ENCODE peak calls at places on chromosomes 3 and 15, in six cellular contexts. One of them, this sample, is unnamed.

GRCh38 chr15:81334768-81335447 is 11.0 kb upstream of the STARD5 start:
- DNase-seq in HCT116: no peak
- DNase-seq in sigmoid colon: no peak
- DNase-seq in ovary: no peak
- DNase-seq in suprapubic skin: no peak
- DNase-seq in A549: no peak
- DNase-seq in this sample: no peak

GRCh38 chr3:111943533-111943932 is 35.3 kb upstream of the ABHD10 start:
- DNase-seq in ovary: no peak
- DNase-seq in A549: no peak
- DNase-seq in sigmoid colon: no peak
- DNase-seq in HCT116: no peak
- DNase-seq in suprapubic skin: no peak
- DNase-seq in this sample: no peak

GRCh38 chr3:176759815-176760506 is 437.3 kb downstream of the TBL1XR1 start:
- DNase-seq in suprapubic skin: no peak
- DNase-seq in ovary: no peak
- DNase-seq in A549: no peak
- DNase-seq in sigmoid colon: no peak
- DNase-seq in HCT116: no peak
- DNase-seq in this sample: no peak

GRCh38 chr3:119296723-119297122 is 2.5 kb downstream of the ARHGAP31 start:
- DNase-seq in suprapubic skin: no peak
- DNase-seq in HCT116: no peak
- DNase-seq in A549: no peak
- DNase-seq in sigmoid colon: no peak
- DNase-seq in ovary: no peak
- DNase-seq in this sample: no peak

GRCh38 chr15:27623560-27624305 is 475.4 kb downstream of the OCA2 start:
- DNase-seq in sigmoid colon: no peak
- DNase-seq in suprapubic skin: no peak
- DNase-seq in HCT116: no peak
- DNase-seq in ovary: no peak
- DNase-seq in A549: no peak
- DNase-seq in this sample: no peak

GRCh38 chr3:137770066-137770805 is 6.1 kb downstream of the SOX14 start:
- DNase-seq in sigmoid colon: no peak
- DNase-seq in suprapubic skin: no peak
- DNase-seq in ovary: no peak
- DNase-seq in A549: no peak
- DNase-seq in HCT116: no peak
- DNase-seq in this sample: no peak

GRCh38 chr3:13590841-13591515 is 42.1 kb downstream of the FBLN2 start:
- DNase-seq in A549: no peak
- DNase-seq in suprapubic skin: peak; percentile 2
- DNase-seq in HCT116: no peak
- DNase-seq in ovary: no peak
- DNase-seq in sigmoid colon: peak; percentile 2
- DNase-seq in this sample: no peak

GRCh38 chr3:50602675-50603191 is 8.8 kb downstream of the CISH start:
- DNase-seq in A549: no peak
- DNase-seq in ovary: no peak
- DNase-seq in HCT116: no peak
- DNase-seq in sigmoid colon: no peak
- DNase-seq in suprapubic skin: no peak
- DNase-seq in this sample: no peak

GRCh38 chr3:65200312-65200711 is 512.5 kb upstream of the ADAMTS9 start:
- DNase-seq in suprapubic skin: no peak
- DNase-seq in HCT116: no peak
- DNase-seq in ovary: no peak
- DNase-seq in sigmoid colon: no peak
- DNase-seq in A549: no peak
- DNase-seq in this sample: no peak

GRCh38 chr3:178536271-178537079 is at the start of gene KCNMB2:
- DNase-seq in sigmoid colon: no peak
- DNase-seq in HCT116: no peak
- DNase-seq in ovary: no peak
- DNase-seq in A549: no peak
- DNase-seq in suprapubic skin: no peak
- DNase-seq in this sample: no peak

GRCh38 chr15:66452971-66453580 is 44.5 kb downstream of the SNAPC5 start:
- DNase-seq in HCT116: no peak
- DNase-seq in ovary: no peak
- DNase-seq in sigmoid colon: no peak
- DNase-seq in A549: no peak
- DNase-seq in suprapubic skin: no peak
- DNase-seq in this sample: no peak

GRCh38 chr3:123046262-123046873 is 18.8 kb upstream of the SEMA5B start:
- DNase-seq in suprapubic skin: no peak
- DNase-seq in HCT116: no peak
- DNase-seq in sigmoid colon: no peak
- DNase-seq in ovary: no peak
- DNase-seq in A549: no peak
- DNase-seq in this sample: no peak

GRCh38 chr15:93831641-93832040 is 399.7 kb upstream of the MCTP2 start:
- DNase-seq in suprapubic skin: no peak
- DNase-seq in sigmoid colon: no peak
- DNase-seq in A549: no peak
- DNase-seq in HCT116: no peak
- DNase-seq in ovary: no peak
- DNase-seq in this sample: no peak

GRCh38 chr15:84634228-84634837 is 19.8 kb downstream of the WDR73 start:
- DNase-seq in sigmoid colon: no peak
- DNase-seq in ovary: no peak
- DNase-seq in A549: no peak
- DNase-seq in suprapubic skin: no peak
- DNase-seq in HCT116: no peak
- DNase-seq in this sample: peak; percentile 45

GRCh38 chr15:33871911-33872760 is 96.2 kb upstream of the CHRM5 start:
- DNase-seq in sigmoid colon: no peak
- DNase-seq in suprapubic skin: no peak
- DNase-seq in ovary: no peak
- DNase-seq in A549: no peak
- DNase-seq in HCT116: no peak
- DNase-seq in this sample: no peak

GRCh38 chr3:7038394-7038793 is 177.5 kb downstream of the GRM7 start:
- DNase-seq in ovary: no peak
- DNase-seq in A549: no peak
- DNase-seq in suprapubic skin: no peak
- DNase-seq in HCT116: no peak
- DNase-seq in sigmoid colon: no peak
- DNase-seq in this sample: no peak

GRCh38 chr3:81490541-81491288 is 270.7 kb downstream of the GBE1 start:
- DNase-seq in ovary: peak; percentile 85
- DNase-seq in HCT116: peak; percentile 77
- DNase-seq in suprapubic skin: peak; percentile 80
- DNase-seq in A549: peak; percentile 39
- DNase-seq in sigmoid colon: peak; percentile 74
- DNase-seq in this sample: peak; percentile 86

GRCh38 chr15:47334805-47335204 is 382.5 kb upstream of the SEMA6D start:
- DNase-seq in HCT116: no peak
- DNase-seq in ovary: no peak
- DNase-seq in A549: no peak
- DNase-seq in suprapubic skin: no peak
- DNase-seq in sigmoid colon: no peak
- DNase-seq in this sample: no peak

GRCh38 chr3:140167600-140168281 is 232.8 kb downstream of the CLSTN2 start:
- DNase-seq in A549: no peak
- DNase-seq in suprapubic skin: no peak
- DNase-seq in sigmoid colon: no peak
- DNase-seq in HCT116: no peak
- DNase-seq in ovary: no peak
- DNase-seq in this sample: no peak

GRCh38 chr15:99466701-99467337 is 99.0 kb upstream of the MEF2A start:
- DNase-seq in A549: no peak
- DNase-seq in sigmoid colon: no peak
- DNase-seq in suprapubic skin: no peak
- DNase-seq in ovary: no peak
- DNase-seq in HCT116: no peak
- DNase-seq in this sample: no peak

GRCh38 chr15:42413914-42414313 is 54.6 kb downstream of the CAPN3 start:
- DNase-seq in suprapubic skin: no peak
- DNase-seq in sigmoid colon: no peak
- DNase-seq in ovary: no peak
- DNase-seq in A549: no peak
- DNase-seq in HCT116: no peak
- DNase-seq in this sample: no peak

GRCh38 chr15:48641416-48641815 is 4.1 kb downstream of the FBN1 start:
- DNase-seq in A549: no peak
- DNase-seq in HCT116: no peak
- DNase-seq in ovary: no peak
- DNase-seq in suprapubic skin: no peak
- DNase-seq in sigmoid colon: no peak
- DNase-seq in this sample: peak; percentile 49

GRCh38 chr3:181948286-181948685 is 236.6 kb downstream of the SOX2 start:
- DNase-seq in A549: no peak
- DNase-seq in HCT116: no peak
- DNase-seq in suprapubic skin: no peak
- DNase-seq in sigmoid colon: no peak
- DNase-seq in ovary: no peak
- DNase-seq in this sample: no peak

GRCh38 chr3:12370758-12371157 is 81.9 kb downstream of the PPARG start:
- DNase-seq in A549: peak; percentile 23
- DNase-seq in sigmoid colon: no peak
- DNase-seq in HCT116: peak; percentile 44
- DNase-seq in suprapubic skin: no peak
- DNase-seq in ovary: no peak
- DNase-seq in this sample: no peak

GRCh38 chr15:67761343-67761742 is 64.0 kb upstream of the SKOR1 start:
- DNase-seq in A549: no peak
- DNase-seq in suprapubic skin: no peak
- DNase-seq in sigmoid colon: no peak
- DNase-seq in HCT116: no peak
- DNase-seq in ovary: no peak
- DNase-seq in this sample: no peak

GRCh38 chr15:26126070-26126469 is 262.9 kb upstream of the ATP10A start:
- DNase-seq in suprapubic skin: no peak
- DNase-seq in A549: no peak
- DNase-seq in ovary: no peak
- DNase-seq in sigmoid colon: no peak
- DNase-seq in HCT116: no peak
- DNase-seq in this sample: no peak

GRCh38 chr3:37532168-37532567 is 329.5 kb upstream of the CTDSPL start:
- DNase-seq in sigmoid colon: no peak
- DNase-seq in HCT116: no peak
- DNase-seq in A549: no peak
- DNase-seq in ovary: no peak
- DNase-seq in suprapubic skin: no peak
- DNase-seq in this sample: no peak

GRCh38 chr3:194271459-194272035 is 79.6 kb downstream of the CPN2 start:
- DNase-seq in suprapubic skin: no peak
- DNase-seq in A549: no peak
- DNase-seq in ovary: no peak
- DNase-seq in sigmoid colon: no peak
- DNase-seq in HCT116: no peak
- DNase-seq in this sample: no peak

GRCh38 chr3:81435050-81435449 is 326.4 kb downstream of the GBE1 start:
- DNase-seq in suprapubic skin: no peak
- DNase-seq in HCT116: no peak
- DNase-seq in ovary: no peak
- DNase-seq in sigmoid colon: no peak
- DNase-seq in A549: no peak
- DNase-seq in this sample: no peak

GRCh38 chr3:155979746-155980145 is 109.3 kb downstream of the GMPS start:
- DNase-seq in sigmoid colon: no peak
- DNase-seq in HCT116: no peak
- DNase-seq in ovary: no peak
- DNase-seq in A549: no peak
- DNase-seq in suprapubic skin: no peak
- DNase-seq in this sample: no peak

GRCh38 chr15:46365612-46366011 is 730.8 kb downstream of the SQOR start:
- DNase-seq in A549: no peak
- DNase-seq in HCT116: no peak
- DNase-seq in sigmoid colon: peak; percentile 62
- DNase-seq in ovary: no peak
- DNase-seq in suprapubic skin: no peak
- DNase-seq in this sample: no peak

GRCh38 chr15:80550219-80550909 is 144.7 kb upstream of the ABHD17C start:
- DNase-seq in sigmoid colon: no peak
- DNase-seq in suprapubic skin: no peak
- DNase-seq in HCT116: no peak
- DNase-seq in ovary: no peak
- DNase-seq in A549: no peak
- DNase-seq in this sample: no peak

GRCh38 chr3:94494992-94495391 is 432.1 kb downstream of the NSUN3 start:
- DNase-seq in suprapubic skin: no peak
- DNase-seq in sigmoid colon: no peak
- DNase-seq in A549: no peak
- DNase-seq in ovary: no peak
- DNase-seq in HCT116: no peak
- DNase-seq in this sample: no peak

GRCh38 chr3:17740703-17741102 is 1.7 kb downstream of the TBC1D5 start:
- DNase-seq in HCT116: no peak
- DNase-seq in A549: peak; percentile 66
- DNase-seq in ovary: no peak
- DNase-seq in sigmoid colon: no peak
- DNase-seq in suprapubic skin: no peak
- DNase-seq in this sample: peak; percentile 59
- TF ChIP-seq POLR2A in HCT116: no peak
- TF ChIP-seq POLR2A in A549: no peak
- TF ChIP-seq POLR2A in ovary: no peak
- TF ChIP-seq POLR2A in sigmoid colon: no peak
- TF ChIP-seq POLR2A in suprapubic skin: no peak
- TF ChIP-seq POLR2A in this sample: peak; percentile 54

DNA sequence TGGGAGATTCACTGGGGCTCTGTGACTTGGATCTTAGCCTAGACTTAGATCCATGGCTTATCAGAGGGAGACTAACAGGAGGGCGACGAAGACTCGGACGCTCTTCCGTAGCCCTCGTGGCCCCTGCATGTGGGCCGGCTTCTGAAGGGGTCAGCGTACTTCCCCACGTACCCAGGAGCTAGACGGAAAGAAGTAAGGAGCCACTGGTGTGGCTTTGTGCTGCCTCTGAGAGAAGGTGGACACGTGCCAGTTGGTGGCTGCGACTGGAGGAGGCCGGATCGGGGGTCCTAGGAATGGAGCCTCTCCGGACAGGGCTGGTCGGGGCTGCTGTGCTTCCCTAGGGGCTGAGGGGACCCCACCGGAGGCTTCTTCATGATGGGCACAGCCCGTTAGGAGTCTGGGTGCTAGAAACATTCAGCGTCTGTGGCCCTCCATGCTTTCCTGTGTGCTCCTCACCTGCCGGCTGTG is 1.0 kb downstream of the NRROS start:
- DNase-seq in sigmoid colon: no peak
- DNase-seq in A549: no peak
- DNase-seq in ovary: no peak
- DNase-seq in HCT116: no peak
- DNase-seq in suprapubic skin: no peak
- DNase-seq in this sample: peak; percentile 65
- TF ChIP-seq POLR2A in sigmoid colon: no peak
- TF ChIP-seq POLR2A in A549: no peak
- TF ChIP-seq POLR2A in ovary: no peak
- TF ChIP-seq POLR2A in HCT116: no peak
- TF ChIP-seq POLR2A in suprapubic skin: no peak
- TF ChIP-seq POLR2A in this sample: peak; percentile 8

GRCh38 chr15:88621789-88622604 is 857 bp downstream of the AEN start:
- DNase-seq in suprapubic skin: no peak
- DNase-seq in HCT116: no peak
- DNase-seq in A549: peak; percentile 62
- DNase-seq in sigmoid colon: peak; percentile 48
- DNase-seq in ovary: no peak
- DNase-seq in this sample: peak; percentile 88
- TF ChIP-seq POLR2A in suprapubic skin: no peak
- TF ChIP-seq POLR2A in HCT116: no peak
- TF ChIP-seq POLR2A in A549: no peak
- TF ChIP-seq POLR2A in sigmoid colon: no peak
- TF ChIP-seq POLR2A in ovary: no peak
- TF ChIP-seq POLR2A in this sample: peak; percentile 62

GRCh38 chr3:48429416-48430358 is at the start of gene PLXNB1:
- DNase-seq in sigmoid colon: peak; percentile 95
- DNase-seq in suprapubic skin: peak; percentile 89
- DNase-seq in HCT116: no peak
- DNase-seq in A549: peak; percentile 42
- DNase-seq in ovary: peak; percentile 87
- DNase-seq in this sample: peak; percentile 35
- TF ChIP-seq POLR2A in sigmoid colon: peak; percentile 26
- TF ChIP-seq POLR2A in suprapubic skin: no peak
- TF ChIP-seq POLR2A in HCT116: no peak
- TF ChIP-seq POLR2A in A549: peak; percentile 21
- TF ChIP-seq POLR2A in ovary: peak; percentile 43
- TF ChIP-seq POLR2A in this sample: no peak

This sample was measured in erythroblast.